ENCODE peak calls at places on chromosomes 6 and 20, in six cellular contexts. L is esophagus squamous epithelium, Z is PC-9, A is fibroblast of lung, N is tibial artery, R is hepatocyte. X is an unnamed sample.

GRCh38 chr20:37939701-37940151 is 36.8 kb downstream of the VSTM2L start:
- DNase-seq in L (no peak), Z (no peak), A (no peak), N (peak; percentile 52), R (no peak), X (peak; percentile 43)

GRCh38 chr6:78570044-78570443 is 297.3 kb upstream of the IRAK1BP1 start:
- DNase-seq in L (no peak), Z (no peak), A (no peak), N (no peak), R (no peak), X (no peak)

GRCh38 chr20:35318502-35319157 is 26.4 kb upstream of the FAM83C start:
- DNase-seq in L (no peak), Z (peak; percentile 99), A (peak; percentile 77), N (no peak), R (peak; percentile 83), X (no peak)

GRCh38 chr6:150751296-150751695 is 114.2 kb upstream of the MTHFD1L start:
- DNase-seq in L (no peak), Z (peak; percentile 62), A (no peak), N (no peak), R (no peak), X (no peak)

GRCh38 chr6:144064402-144064830 is 31.0 kb downstream of the SF3B5 start:
- DNase-seq in L (no peak), Z (no peak), A (no peak), N (peak; percentile 67), R (peak; percentile 57), X (peak; percentile 64)

GRCh38 chr6:81793811-81794210 is 41.3 kb upstream of the TENT5A start:
- DNase-seq in L (no peak), Z (no peak), A (peak; percentile 22), N (no peak), R (no peak), X (no peak)

GRCh38 chr20:7984192-7984591 is 35.4 kb downstream of the TMX4 start:
- DNase-seq in L (no peak), Z (no peak), A (no peak), N (no peak), R (no peak), X (no peak)

GRCh38 chr20:44750081-44750805 is 4.6 kb downstream of the KCNK15 start:
- DNase-seq in L (no peak), Z (no peak), A (no peak), N (peak; percentile 72), R (no peak), X (no peak)

GRCh38 chr20:44721785-44722054 is 6.6 kb downstream of the CCN5 start:
- DNase-seq in L (no peak), Z (no peak), A (no peak), N (no peak), R (no peak), X (no peak)

GRCh38 chr6:113585246-113585645 is 271.9 kb upstream of the MARCKS start:
- DNase-seq in L (no peak), Z (no peak), A (peak; percentile 30), N (no peak), R (no peak), X (no peak)

GRCh38 chr6:4610256-4610655 is 165.9 kb upstream of the CDYL start:
- DNase-seq in L (no peak), Z (no peak), A (peak; percentile 70), N (peak; percentile 77), R (no peak), X (no peak)

GRCh38 chr6:16265351-16266341 is 27.3 kb downstream of the GMPR start:
- DNase-seq in L (no peak), Z (no peak), A (no peak), N (no peak), R (no peak), X (no peak)

GRCh38 chr20:45983279-45983743 is 11.3 kb upstream of the ZNF335 start:
- DNase-seq in L (no peak), Z (no peak), A (no peak), N (no peak), R (no peak), X (no peak)

GRCh38 chr20:54468082-54468481 is 7.3 kb upstream of the DOK5 start:
- DNase-seq in L (no peak), Z (no peak), A (peak; percentile 10), N (no peak), R (no peak), X (no peak)

GRCh38 chr6:168584671-168585070 is 143.7 kb downstream of the SMOC2 start:
- DNase-seq in L (no peak), Z (no peak), A (no peak), N (peak; percentile 20), R (no peak), X (peak; percentile 12)

GRCh38 chr20:14245368-14245970 is 91.9 kb downstream of the FLRT3 start:
- DNase-seq in L (no peak), Z (no peak), A (peak; percentile 25), N (no peak), R (peak; percentile 10), X (no peak)

DNA sequence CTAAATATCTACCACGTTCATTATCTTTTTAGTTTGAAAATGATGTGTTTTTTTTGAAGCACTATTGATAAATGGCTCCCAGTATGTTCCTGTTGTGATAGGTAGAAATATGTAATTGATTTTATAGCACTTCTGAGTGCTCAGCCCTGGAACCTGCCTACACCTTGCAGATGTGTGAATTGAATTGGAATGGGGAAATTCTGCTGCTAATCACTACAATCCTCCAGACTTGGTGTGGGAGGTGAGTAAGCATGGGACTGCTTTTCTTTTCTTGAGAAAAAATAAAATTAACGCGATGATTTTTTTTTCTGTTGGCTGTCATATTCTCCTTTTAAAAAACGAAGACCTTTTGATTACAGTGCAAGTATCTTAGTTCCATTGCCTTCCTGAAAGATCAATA is 37.1 kb upstream of the MLIP start:
- DNase-seq in L (no peak), Z (no peak), A (no peak), N (no peak), R (no peak), X (no peak)
- H3K27ac ChIP-seq in L (no peak overlapping the region), Z (no peak overlapping the region), A (no peak overlapping the region), N (no peak overlapping the region), R (no peak overlapping the region), X (no peak overlapping the region)

GRCh38 chr20:20461526-20461925 is 93.6 kb downstream of the INSM1 start:
- DNase-seq in L (no peak), Z (no peak), A (no peak), N (no peak), R (no peak), X (no peak)

GRCh38 chr20:20463933-20464374 is 96.0 kb downstream of the INSM1 start:
- DNase-seq in L (no peak), Z (no peak), A (no peak), N (no peak), R (no peak), X (no peak)

GRCh38 chr20:20462185-20462584 is 94.3 kb downstream of the INSM1 start:
- DNase-seq in L (no peak), Z (no peak), A (no peak), N (no peak), R (no peak), X (no peak)

GRCh38 chr20:20465259-20465658 is 97.4 kb downstream of the INSM1 start:
- DNase-seq in L (no peak), Z (no peak), A (no peak), N (no peak), R (no peak), X (no peak)

DNA sequence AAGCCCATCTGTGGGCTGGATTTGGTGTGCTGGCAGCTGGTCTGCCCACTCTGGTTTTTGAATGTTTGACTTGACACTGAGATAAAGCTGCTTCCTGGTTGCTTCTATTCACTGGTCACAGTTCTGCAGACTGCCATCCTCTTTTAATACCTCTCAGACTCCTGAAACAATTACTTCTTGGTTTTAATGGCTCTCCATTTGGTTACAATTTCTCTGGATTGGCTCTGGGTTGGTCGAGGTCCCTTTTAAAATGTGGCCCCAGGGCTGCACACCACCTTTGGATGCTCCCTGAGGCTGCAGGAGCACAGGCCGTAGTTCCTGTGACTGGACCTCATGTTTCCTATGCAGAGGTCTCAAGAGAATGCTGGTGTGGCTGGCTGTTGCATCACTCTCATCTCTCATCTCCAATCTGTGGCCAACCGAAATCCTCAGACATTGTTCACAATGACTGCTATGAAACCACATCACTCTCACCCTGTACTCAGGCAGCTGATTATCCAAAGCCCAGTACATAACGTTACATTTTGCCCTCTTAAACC is 98.5 kb downstream of the INSM1 start:
- DNase-seq in L (no peak), Z (no peak), A (peak; percentile 81), N (no peak), R (no peak), X (no peak)
- H3K4me1 ChIP-seq in L (no peaks in the 10 kb centered on the region), Z (no peaks in the 10 kb centered on the region), A (peaks cover 2% of the 10 kb centered on the region), N (no peaks in the 10 kb centered on the region), R (no peaks in the 10 kb centered on the region), X (no peaks in the 10 kb centered on the region)

GRCh38 chr20:61520761-61521460 is 268.9 kb downstream of the CDH4 start:
- DNase-seq in L (no peak), Z (no peak), A (peak; percentile 70), N (no peak), R (no peak), X (peak; percentile 53)
- H3K4me3 ChIP-seq in L (no peak overlapping the region), Z (no peak overlapping the region), A (no peak overlapping the region), N (no peak overlapping the region), R (no peak overlapping the region), X (no peak overlapping the region)

DNA sequence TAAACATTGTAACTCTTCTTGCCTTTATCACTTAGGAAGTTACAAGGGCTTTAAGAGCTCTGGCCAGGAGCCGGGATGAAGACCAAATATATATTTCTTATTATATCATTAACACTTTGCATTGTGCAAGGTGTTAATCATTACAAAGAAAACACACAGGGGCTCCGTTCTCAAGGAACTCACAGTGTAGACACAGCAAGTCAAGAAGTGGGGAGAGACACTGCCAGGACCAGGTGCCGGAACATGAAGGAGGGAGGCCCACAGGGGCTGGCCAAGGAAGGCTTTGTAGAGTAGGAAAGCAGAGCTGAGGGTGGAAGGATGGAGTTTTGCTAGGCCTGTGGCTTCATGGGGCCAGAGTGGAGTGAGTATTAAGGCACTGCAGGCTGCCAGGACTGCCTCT is 17.5 kb downstream of the ITPR3 start:
- DNase-seq in L (no peak), Z (no peak), A (no peak), N (no peak), R (peak; percentile 40), X (no peak)
- H3K27ac ChIP-seq in L (no peak overlapping the region), Z (no peak overlapping the region), A (no peak overlapping the region), N (no peak overlapping the region), R (peak overlapping the region; percentile 71), X (no peak overlapping the region)

DNA sequence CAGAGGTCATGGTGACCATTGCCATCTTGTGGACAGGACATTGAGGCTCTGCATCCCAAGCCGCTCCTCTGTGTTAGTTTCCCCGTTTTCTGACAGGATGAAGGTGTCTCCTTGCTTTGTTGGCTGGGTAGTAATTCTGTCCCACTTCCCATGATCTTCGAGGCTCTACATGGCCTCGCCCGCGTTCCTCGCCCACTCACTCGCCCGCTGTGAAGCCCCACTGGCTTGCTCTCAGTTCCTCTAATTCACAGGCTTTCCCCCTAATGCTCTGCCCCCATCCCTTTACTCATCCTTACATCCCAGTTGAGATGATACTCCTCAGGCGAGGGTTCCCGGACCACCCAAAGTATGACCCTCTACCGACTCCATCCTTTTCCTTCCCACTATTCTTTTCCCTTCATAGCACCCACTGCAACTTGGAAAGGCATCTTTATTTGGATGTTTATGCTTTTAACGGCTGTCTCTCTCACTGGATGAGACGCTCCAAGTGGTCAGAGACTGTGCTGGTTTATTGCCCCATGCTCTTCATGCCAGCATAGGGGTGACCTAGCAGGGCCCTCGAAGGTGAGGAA is 511 bp upstream of the SLC35B2 start:
- DNase-seq in L (no peak), Z (no peak), A (no peak), N (no peak), R (no peak), X (no peak)
- H3K4me1 ChIP-seq in L (peaks cover 19% of the 10 kb centered on the region), Z (peaks cover 19% of the 10 kb centered on the region), A (peaks cover 6% of the 10 kb centered on the region), N (no peaks in the 10 kb centered on the region), R (peaks cover 10% of the 10 kb centered on the region), X (no peaks in the 10 kb centered on the region)